ENCODE peak calls at places on chromosomes 13 and 19, in four cellular contexts. One of them, this sample, is unnamed.

GRCh38 chr13:113922412-113923118 is 51.3 kb downstream of the C13orf46 start:
- DNase-seq in neuronal stem cell: no peak
- DNase-seq in breast epithelium: peak
- DNase-seq in colonic mucosa: no peak
- DNase-seq in this sample: no peak

GRCh38 chr19:29680447-29680846 is 15.2 kb downstream of the PLEKHF1 start:
- DNase-seq in neuronal stem cell: no peak
- DNase-seq in breast epithelium: no peak
- DNase-seq in colonic mucosa: peak
- DNase-seq in this sample: peak

GRCh38 chr19:55257461-55258411 is 1.1 kb downstream of the PPP6R1 start:
- DNase-seq in neuronal stem cell: no peak
- DNase-seq in breast epithelium: no peak
- DNase-seq in colonic mucosa: peak
- DNase-seq in this sample: peak

GRCh38 chr13:78067290-78067689 is 148.7 kb upstream of the EDNRB start:
- DNase-seq in neuronal stem cell: no peak
- DNase-seq in breast epithelium: no peak
- DNase-seq in colonic mucosa: no peak
- DNase-seq in this sample: no peak

GRCh38 chr19:5827891-5828660 is 11.4 kb downstream of the FUT6 start:
- DNase-seq in neuronal stem cell: peak
- DNase-seq in breast epithelium: peak
- DNase-seq in colonic mucosa: peak
- DNase-seq in this sample: no peak

GRCh38 chr19:42109896-42110295 is 22.4 kb downstream of the POU2F2 start:
- DNase-seq in neuronal stem cell: no peak
- DNase-seq in breast epithelium: no peak
- DNase-seq in colonic mucosa: no peak
- DNase-seq in this sample: no peak

GRCh38 chr13:30796833-30797601 is 61.7 kb downstream of the ALOX5AP start:
- DNase-seq in neuronal stem cell: no peak
- DNase-seq in breast epithelium: peak
- DNase-seq in colonic mucosa: no peak
- DNase-seq in this sample: no peak

GRCh38 chr13:94968040-94968756 is 255.9 kb upstream of the SOX21 start:
- DNase-seq in neuronal stem cell: peak
- DNase-seq in breast epithelium: no peak
- DNase-seq in colonic mucosa: no peak
- DNase-seq in this sample: no peak

GRCh38 chr13:97316390-97316789 is 94.3 kb downstream of the MBNL2 start:
- DNase-seq in neuronal stem cell: no peak
- DNase-seq in breast epithelium: no peak
- DNase-seq in colonic mucosa: no peak
- DNase-seq in this sample: no peak

GRCh38 chr19:14089662-14090508 is 666 bp downstream of the SAMD1 start:
- DNase-seq in neuronal stem cell: peak
- DNase-seq in breast epithelium: no peak
- DNase-seq in colonic mucosa: no peak
- DNase-seq in this sample: peak

GRCh38 chr19:31253816-31254551 is 95.3 kb downstream of the TSHZ3 start:
- DNase-seq in neuronal stem cell: no peak
- DNase-seq in breast epithelium: no peak
- DNase-seq in colonic mucosa: no peak
- DNase-seq in this sample: no peak

GRCh38 chr19:5903054-5903501 is 512 bp downstream of the NDUFA11 start:
- DNase-seq in neuronal stem cell: no peak
- DNase-seq in breast epithelium: no peak
- DNase-seq in colonic mucosa: no peak
- DNase-seq in this sample: peak

GRCh38 chr13:112703449-112703848 is 13.6 kb downstream of the ATP11A start:
- DNase-seq in neuronal stem cell: no peak
- DNase-seq in breast epithelium: no peak
- DNase-seq in colonic mucosa: no peak
- DNase-seq in this sample: no peak

GRCh38 chr13:112700291-112701060 is 10.6 kb downstream of the ATP11A start:
- DNase-seq in neuronal stem cell: no peak
- DNase-seq in breast epithelium: no peak
- DNase-seq in colonic mucosa: no peak
- DNase-seq in this sample: no peak

GRCh38 chr13:112703935-112704633 is 14.2 kb downstream of the ATP11A start:
- DNase-seq in neuronal stem cell: no peak
- DNase-seq in breast epithelium: peak
- DNase-seq in colonic mucosa: no peak
- DNase-seq in this sample: no peak

GRCh38 chr13:112702983-112703379 is 13.1 kb downstream of the ATP11A start:
- DNase-seq in neuronal stem cell: no peak
- DNase-seq in breast epithelium: no peak
- DNase-seq in colonic mucosa: no peak
- DNase-seq in this sample: no peak

DNA sequence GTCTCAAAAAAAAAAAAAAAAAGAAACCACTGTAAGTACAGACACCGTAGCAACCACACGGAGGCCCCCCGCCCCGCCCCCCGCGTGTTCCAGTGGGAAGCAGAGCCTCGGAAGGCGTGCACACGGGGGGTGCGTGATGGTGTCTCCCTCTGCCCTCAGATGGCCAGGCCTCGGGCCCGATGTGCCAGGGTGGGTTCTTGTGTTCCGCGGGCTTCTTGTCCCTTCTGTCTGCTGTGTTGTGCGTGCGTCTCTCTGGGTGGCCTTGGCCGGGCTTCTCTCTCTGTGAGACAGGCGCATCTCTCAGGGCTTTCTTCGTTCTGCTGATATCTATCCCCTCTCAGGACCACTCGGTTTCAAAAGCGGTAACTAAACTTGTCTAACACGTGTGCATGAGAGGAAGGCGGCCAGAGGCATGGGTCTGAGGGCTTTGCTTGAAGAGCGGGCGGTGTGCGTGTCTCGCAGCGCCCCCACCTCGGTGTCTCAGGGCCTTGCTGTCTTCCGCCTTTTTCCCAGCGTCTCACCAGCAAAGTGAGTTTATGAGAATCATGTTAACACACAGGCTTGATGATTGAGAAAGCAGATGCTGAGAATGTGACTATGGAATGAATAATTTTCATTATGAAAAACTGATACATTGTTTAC is 12.6 kb downstream of the ATP11A start:
- DNase-seq in neuronal stem cell: no peak
- DNase-seq in breast epithelium: peak
- DNase-seq in colonic mucosa: no peak
- DNase-seq in this sample: no peak
- H3K27ac ChIP-seq in neuronal stem cell: no peak
- H3K27ac ChIP-seq in breast epithelium: no peak
- H3K27ac ChIP-seq in colonic mucosa: no peak
- H3K27ac ChIP-seq in this sample: no peak

GRCh38 chr13:44397766-44398223 is 24.2 kb downstream of the SERP2 start:
- DNase-seq in neuronal stem cell: no peak
- DNase-seq in breast epithelium: no peak
- DNase-seq in colonic mucosa: no peak
- DNase-seq in this sample: no peak
- H3K27ac ChIP-seq in neuronal stem cell: peak
- H3K27ac ChIP-seq in breast epithelium: peak
- H3K27ac ChIP-seq in colonic mucosa: no peak
- H3K27ac ChIP-seq in this sample: no peak

GRCh38 chr13:98509271-98510155 is 67.4 kb downstream of the STK24 start:
- DNase-seq in neuronal stem cell: no peak
- DNase-seq in breast epithelium: no peak
- DNase-seq in colonic mucosa: peak
- DNase-seq in this sample: peak

GRCh38 chr13:98506343-98507059 is 70.4 kb downstream of the STK24 start:
- DNase-seq in neuronal stem cell: no peak
- DNase-seq in breast epithelium: no peak
- DNase-seq in colonic mucosa: no peak
- DNase-seq in this sample: no peak

GRCh38 chr13:98510156-98510509 is 66.8 kb downstream of the STK24 start:
- DNase-seq in neuronal stem cell: no peak
- DNase-seq in breast epithelium: no peak
- DNase-seq in colonic mucosa: no peak
- DNase-seq in this sample: no peak

GRCh38 chr13:98507060-98507797 is 69.7 kb downstream of the STK24 start:
- DNase-seq in neuronal stem cell: no peak
- DNase-seq in breast epithelium: peak
- DNase-seq in colonic mucosa: peak
- DNase-seq in this sample: no peak

GRCh38 chr13:98508280-98509074 is 68.4 kb downstream of the STK24 start:
- DNase-seq in neuronal stem cell: no peak
- DNase-seq in breast epithelium: no peak
- DNase-seq in colonic mucosa: no peak
- DNase-seq in this sample: no peak
- H3K27ac ChIP-seq in neuronal stem cell: no peak
- H3K27ac ChIP-seq in breast epithelium: peak
- H3K27ac ChIP-seq in colonic mucosa: peak
- H3K27ac ChIP-seq in this sample: no peak

DNA sequence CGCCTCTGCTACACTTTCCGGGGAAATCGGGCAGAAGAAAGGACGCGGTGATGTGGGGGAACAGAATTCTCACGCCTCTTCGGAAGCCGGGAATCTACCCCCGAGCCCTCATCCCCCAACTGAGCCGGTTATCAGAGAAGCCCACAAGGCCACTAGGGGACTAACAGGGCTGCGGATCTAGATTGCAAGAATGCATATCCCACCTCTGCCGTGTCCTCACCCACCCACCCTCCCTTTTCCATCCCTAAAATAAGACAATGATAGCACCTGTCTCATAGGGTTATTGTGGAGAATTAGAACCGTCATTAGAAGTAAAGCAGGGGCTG is 1.1 kb downstream of the IGFLR1 start:
- DNase-seq in neuronal stem cell: no peak
- DNase-seq in breast epithelium: no peak
- DNase-seq in colonic mucosa: no peak
- DNase-seq in this sample: no peak
- H3K27ac ChIP-seq in neuronal stem cell: peak
- H3K27ac ChIP-seq in breast epithelium: peak
- H3K27ac ChIP-seq in colonic mucosa: peak
- H3K27ac ChIP-seq in this sample: peak

DNA sequence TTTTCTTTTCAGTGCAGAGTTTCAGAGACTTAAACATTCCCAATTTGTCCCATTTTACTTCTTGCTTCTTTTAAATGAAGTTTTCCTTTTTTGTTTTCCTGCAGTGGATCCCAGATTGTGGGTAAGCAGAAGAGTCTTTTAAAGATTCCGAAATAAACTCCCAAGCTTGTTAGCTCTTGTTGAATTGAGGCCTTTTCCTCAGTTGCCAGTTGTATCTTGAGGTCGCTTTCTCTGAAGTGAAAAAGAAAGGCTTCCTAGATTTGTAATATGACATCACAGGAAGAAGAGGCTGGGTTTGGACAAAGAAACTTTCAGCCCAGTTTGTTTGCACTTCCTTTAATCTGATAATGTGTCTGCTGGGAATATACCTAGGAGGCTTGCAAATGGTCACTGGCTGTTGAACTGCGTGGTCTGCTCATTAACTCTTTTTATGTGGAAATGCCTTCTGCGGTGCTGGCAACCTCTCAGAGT is at the start of gene LPAR6:
- DNase-seq in neuronal stem cell: no peak
- DNase-seq in breast epithelium: no peak
- DNase-seq in colonic mucosa: peak
- DNase-seq in this sample: no peak
- H3K27ac ChIP-seq in neuronal stem cell: peak
- H3K27ac ChIP-seq in breast epithelium: peak
- H3K27ac ChIP-seq in colonic mucosa: peak
- H3K27ac ChIP-seq in this sample: no peak

GRCh38 chr19:45817010-45817724 is 2.1 kb upstream of the RSPH6A start:
- DNase-seq in neuronal stem cell: peak
- DNase-seq in breast epithelium: peak
- DNase-seq in colonic mucosa: peak
- DNase-seq in this sample: peak
- H3K27ac ChIP-seq in neuronal stem cell: peak
- H3K27ac ChIP-seq in breast epithelium: peak
- H3K27ac ChIP-seq in colonic mucosa: no peak
- H3K27ac ChIP-seq in this sample: no peak

This sample was measured in Karpas-422.